ENCODE peak calls at places on chromosomes 13 and 19, in four cellular contexts. T is GM23338, W is spleen, E is sigmoid colon. O is an unnamed sample.

GRCh38 chr13:99971576-99972189 is at the start of gene ZIC5:
- DNase-seq in T (peak), E (no peak), W (no peak), O (no peak)

GRCh38 chr13:43805681-43806128 is 18.9 kb upstream of the ENOX1 start:
- DNase-seq in E (no peak), W (no peak), T (peak), O (no peak)

GRCh38 chr19:35879068-35879467 is 10.7 kb downstream of the APLP1 start:
- DNase-seq in W (no peak), E (no peak), T (peak), O (no peak)

GRCh38 chr13:99055286-99056073 is 77.6 kb upstream of the DOCK9 start:
- DNase-seq in W (no peak), T (peak), E (no peak), O (no peak)

GRCh38 chr19:2193807-2194206 is 30.1 kb downstream of the DOT1L start:
- DNase-seq in W (no peak), E (no peak), T (no peak), O (no peak)

GRCh38 chr13:26786651-26787295 is 26.2 kb upstream of the GPR12 start:
- DNase-seq in T (no peak), E (no peak), W (no peak), O (no peak)

GRCh38 chr13:23391752-23392151 is 41.8 kb downstream of the SACS start:
- DNase-seq in W (no peak), T (no peak), E (no peak), O (no peak)

GRCh38 chr13:43785166-43785680 is 1.5 kb downstream of the ENOX1 start:
- DNase-seq in E (no peak), W (no peak), T (peak), O (no peak)

GRCh38 chr13:36418022-36418805 is 14.1 kb upstream of the CCNA1 start:
- DNase-seq in E (no peak), W (no peak), T (peak), O (no peak)

GRCh38 chr19:2782357-2782935 is 627 bp downstream of the SGTA start:
- DNase-seq in E (no peak), W (no peak), T (no peak), O (no peak)

GRCh38 chr13:78589206-78589605 is 14.1 kb downstream of the POU4F1 start:
- DNase-seq in W (no peak), E (no peak), T (peak), O (no peak)

GRCh38 chr13:98664047-98664446 is 87.1 kb upstream of the STK24 start:
- DNase-seq in E (no peak), T (no peak), W (no peak), O (no peak)

GRCh38 chr13:39350461-39350881 is 252.5 kb downstream of the LHFPL6 start:
- DNase-seq in W (no peak), E (no peak), T (peak), O (no peak)

GRCh38 chr19:9969688-9969975 is 33.3 kb upstream of the OLFM2 start:
- DNase-seq in W (no peak), E (no peak), T (no peak), O (no peak)

GRCh38 chr13:26459276-26460131 is 98.0 kb upstream of the WASF3 start:
- DNase-seq in T (no peak), W (no peak), E (no peak), O (no peak)

GRCh38 chr19:39386557-39386956 is 4.3 kb downstream of the PAF1 start:
- DNase-seq in T (no peak), W (no peak), E (no peak), O (no peak)

GRCh38 chr13:22091971-22092300 is 421.1 kb downstream of the FGF9 start:
- DNase-seq in E (no peak), W (no peak), T (no peak), O (no peak)

GRCh38 chr13:41137951-41138350 is 5.3 kb upstream of the KBTBD6 start:
- DNase-seq in E (no peak), T (no peak), W (no peak), O (no peak)

GRCh38 chr19:9702186-9702585 is 27.3 kb upstream of the ZNF562 start:
- DNase-seq in W (no peak), E (no peak), T (no peak), O (no peak)

GRCh38 chr19:18894254-18895037 is 1.5 kb downstream of the CERS1 start:
- DNase-seq in T (peak), E (no peak), W (peak), O (no peak)

GRCh38 chr13:45511310-45512147 is 46.8 kb downstream of the COG3 start:
- DNase-seq in W (no peak), E (no peak), T (peak), O (no peak)

GRCh38 chr13:63700366-63700765 is 2284.7 kb upstream of the PCDH20 start:
- DNase-seq in T (no peak), E (no peak), W (no peak), O (no peak)

GRCh38 chr19:861756-862528 is 2.5 kb downstream of the CFD start:
- DNase-seq in W (peak), E (no peak), T (peak), O (no peak)

GRCh38 chr19:5156231-5156986 is 184.2 kb downstream of the PTPRS start:
- DNase-seq in W (peak), E (no peak), T (no peak), O (peak)

GRCh38 chr19:48372904-48373303 is 8.7 kb downstream of the SYNGR4 start:
- DNase-seq in T (no peak), W (no peak), E (no peak), O (no peak)

GRCh38 chr13:24052547-24052981 is 108.0 kb upstream of the SPATA13 start:
- DNase-seq in W (no peak), E (peak), T (no peak), O (no peak)

GRCh38 chr19:57558525-57558924 is 1.1 kb downstream of the ZNF550 start:
- DNase-seq in T (peak), W (no peak), E (no peak), O (no peak)

GRCh38 chr19:6501740-6502648 is at the start of gene TUBB4A:
- DNase-seq in T (peak), E (no peak), W (peak), O (no peak)
- TF ChIP-seq POLR2AphosphoS5 in T (peak), E (no peak), W (peak), O (no peak)

DNA sequence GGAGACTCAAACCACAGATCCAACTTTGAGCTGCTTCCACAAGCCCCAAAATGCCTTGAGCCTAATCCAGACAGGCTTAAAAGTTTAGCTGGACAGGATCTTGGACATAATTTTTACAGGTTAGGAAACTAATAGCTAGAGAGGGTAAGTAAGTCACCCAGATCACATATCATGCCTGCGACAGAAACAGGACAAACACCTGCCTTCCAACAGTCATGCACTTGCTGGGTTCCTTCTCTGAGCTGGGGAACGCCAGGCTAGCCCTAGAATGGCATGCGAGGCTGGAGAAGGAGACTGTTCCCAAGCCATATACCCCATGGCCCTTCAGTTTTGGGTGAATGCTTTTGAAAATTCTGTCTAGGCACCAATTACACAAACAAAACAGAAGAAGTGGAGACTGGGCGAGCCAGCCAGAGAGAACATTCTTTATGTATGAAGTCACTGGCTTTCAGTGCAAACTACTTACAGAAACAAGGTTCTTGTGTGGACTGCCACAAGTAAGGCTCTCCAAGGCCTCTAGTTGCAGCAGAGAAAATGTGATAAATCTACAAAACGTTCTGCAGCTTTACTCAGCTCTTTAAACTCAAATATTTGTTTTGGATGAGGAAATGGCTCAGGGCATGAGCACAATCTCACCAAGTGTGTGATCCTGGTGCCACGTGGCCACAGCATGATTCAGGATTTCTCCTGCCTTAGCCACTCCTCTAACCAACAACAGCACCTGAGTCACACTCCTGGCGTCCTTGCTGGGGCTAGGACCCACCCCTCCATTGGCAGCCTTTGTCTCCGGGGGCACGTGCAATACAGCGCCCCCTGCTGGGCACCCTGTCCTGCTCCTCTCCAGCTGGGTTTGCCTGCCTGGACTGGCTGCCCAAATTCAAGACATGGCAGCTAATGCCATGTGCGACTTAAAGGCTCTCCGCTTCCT is 73.4 kb upstream of the UBL3 start:
- DNase-seq in E (peak), W (peak), T (peak), O (no peak)
- TF ChIP-seq POLR2AphosphoS5 in E (peak), W (no peak), T (no peak), O (no peak)

GRCh38 chr19:12784871-12785430 is 6.3 kb upstream of the JUNB start:
- DNase-seq in W (no peak), T (no peak), E (no peak), O (peak)
- TF ChIP-seq POLR2AphosphoS5 in W (no peak), T (no peak), E (no peak), O (no peak)

DNA sequence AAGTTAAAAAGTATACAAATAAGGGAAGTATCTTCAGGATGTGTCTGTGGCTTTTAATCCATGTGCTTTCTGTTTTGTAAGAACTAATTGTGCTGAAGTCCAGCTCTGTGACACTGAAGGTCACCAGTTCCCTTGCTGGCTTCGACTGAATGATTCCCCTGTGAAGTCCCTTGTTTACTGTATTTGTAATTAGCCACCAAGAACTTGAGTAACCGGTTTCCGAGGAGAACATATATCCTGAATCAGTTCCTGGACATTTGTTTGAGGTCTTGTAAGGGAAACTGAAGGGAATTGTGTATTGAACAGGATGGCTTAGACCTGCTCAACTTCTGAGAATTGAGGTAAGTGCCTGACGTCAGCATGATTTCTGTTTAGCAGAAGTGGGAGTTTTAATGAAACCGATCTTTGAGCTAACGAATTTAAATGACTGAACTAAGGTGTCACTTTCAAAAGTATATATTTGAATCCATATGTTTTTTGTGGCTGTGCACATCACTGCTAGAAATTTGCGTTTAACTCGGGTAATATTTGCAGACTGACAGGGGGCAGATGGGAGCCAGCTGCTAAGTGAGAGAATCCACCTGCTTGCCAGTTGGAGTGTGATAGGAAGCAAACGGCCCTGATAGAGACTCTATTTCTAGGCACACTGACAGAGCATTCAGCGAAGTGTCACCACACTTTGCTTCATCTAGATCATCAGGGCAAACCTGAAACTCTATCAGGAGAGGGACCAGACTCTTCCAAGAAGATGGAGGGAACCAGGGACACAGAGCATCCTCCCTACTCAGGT is 530.0 kb downstream of the RFC3 start:
- DNase-seq in T (peak), E (no peak), W (no peak), O (no peak)
- TF ChIP-seq POLR2AphosphoS5 in T (no peak), E (peak), W (no peak), O (no peak)

O was measured in suprapubic skin.